ENCODE peak calls at places on chromosomes 3 and 15, in ten cellular contexts. One of them, this sample, is unnamed.

GRCh38 chr3:134427400-134428111 is 53.3 kb upstream of the AMOTL2 start:
- DNase-seq in activated naive CD8-positive, alpha-beta T cell treated with anti-CD3 and anti-CD28 coated beads, Interleukin-2, amount 50 U/mL, for 16 hours: no peak
- DNase-seq in endothelial cell: no peak
- DNase-seq in skeletal muscle cell: peak; percentile 100
- DNase-seq in NCI-H345: no peak
- DNase-seq in omental fat pad: no peak
- DNase-seq in stimulated activated CD8-positive, alpha-beta memory T cell treated with anti-CD3 and anti-CD28 coated beads, Interleukin-15, amount 100 ng/mL, for 48 hours: no peak
- DNase-seq in CD4-positive, alpha-beta memory T cell: no peak
- DNase-seq in HL-60: no peak
- DNase-seq in hypothalamus: no peak
- DNase-seq in this sample: peak; percentile 90

GRCh38 chr15:39851505-39852082 is 68.5 kb downstream of the GPR176 start:
- DNase-seq in omental fat pad: no peak
- DNase-seq in HL-60: no peak
- DNase-seq in activated naive CD8-positive, alpha-beta T cell treated with anti-CD3 and anti-CD28 coated beads, Interleukin-2, amount 50 U/mL, for 16 hours: no peak
- DNase-seq in NCI-H345: no peak
- DNase-seq in stimulated activated CD8-positive, alpha-beta memory T cell treated with anti-CD3 and anti-CD28 coated beads, Interleukin-15, amount 100 ng/mL, for 48 hours: no peak
- DNase-seq in skeletal muscle cell: no peak
- DNase-seq in endothelial cell: no peak
- DNase-seq in hypothalamus: no peak
- DNase-seq in CD4-positive, alpha-beta memory T cell: no peak
- DNase-seq in this sample: no peak

GRCh38 chr3:114424337-114424736 is 130.5 kb downstream of the TIGIT start:
- DNase-seq in hypothalamus: no peak
- DNase-seq in stimulated activated CD8-positive, alpha-beta memory T cell treated with anti-CD3 and anti-CD28 coated beads, Interleukin-15, amount 100 ng/mL, for 48 hours: no peak
- DNase-seq in activated naive CD8-positive, alpha-beta T cell treated with anti-CD3 and anti-CD28 coated beads, Interleukin-2, amount 50 U/mL, for 16 hours: no peak
- DNase-seq in skeletal muscle cell: no peak
- DNase-seq in endothelial cell: no peak
- DNase-seq in omental fat pad: no peak
- DNase-seq in CD4-positive, alpha-beta memory T cell: no peak
- DNase-seq in HL-60: no peak
- DNase-seq in NCI-H345: no peak
- DNase-seq in this sample: no peak

GRCh38 chr15:55530861-55531313 is 22.9 kb upstream of the DNAAF4 start:
- DNase-seq in NCI-H345: no peak
- DNase-seq in activated naive CD8-positive, alpha-beta T cell treated with anti-CD3 and anti-CD28 coated beads, Interleukin-2, amount 50 U/mL, for 16 hours: no peak
- DNase-seq in hypothalamus: no peak
- DNase-seq in omental fat pad: no peak
- DNase-seq in CD4-positive, alpha-beta memory T cell: no peak
- DNase-seq in skeletal muscle cell: peak; percentile 4
- DNase-seq in stimulated activated CD8-positive, alpha-beta memory T cell treated with anti-CD3 and anti-CD28 coated beads, Interleukin-15, amount 100 ng/mL, for 48 hours: no peak
- DNase-seq in endothelial cell: no peak
- DNase-seq in HL-60: no peak
- DNase-seq in this sample: no peak

GRCh38 chr3:10192953-10193691 is 28.4 kb downstream of the IRAK2 start:
- DNase-seq in NCI-H345: no peak
- DNase-seq in endothelial cell: peak; percentile 18
- DNase-seq in hypothalamus: no peak
- DNase-seq in activated naive CD8-positive, alpha-beta T cell treated with anti-CD3 and anti-CD28 coated beads, Interleukin-2, amount 50 U/mL, for 16 hours: no peak
- DNase-seq in skeletal muscle cell: peak; percentile 84
- DNase-seq in HL-60: peak; percentile 29
- DNase-seq in omental fat pad: no peak
- DNase-seq in stimulated activated CD8-positive, alpha-beta memory T cell treated with anti-CD3 and anti-CD28 coated beads, Interleukin-15, amount 100 ng/mL, for 48 hours: peak; percentile 38
- DNase-seq in CD4-positive, alpha-beta memory T cell: peak; percentile 61
- DNase-seq in this sample: no peak

GRCh38 chr3:89867286-89867685 is 759.9 kb downstream of the EPHA3 start:
- DNase-seq in activated naive CD8-positive, alpha-beta T cell treated with anti-CD3 and anti-CD28 coated beads, Interleukin-2, amount 50 U/mL, for 16 hours: no peak
- DNase-seq in skeletal muscle cell: peak; percentile 1
- DNase-seq in CD4-positive, alpha-beta memory T cell: no peak
- DNase-seq in endothelial cell: no peak
- DNase-seq in stimulated activated CD8-positive, alpha-beta memory T cell treated with anti-CD3 and anti-CD28 coated beads, Interleukin-15, amount 100 ng/mL, for 48 hours: no peak
- DNase-seq in omental fat pad: no peak
- DNase-seq in HL-60: no peak
- DNase-seq in hypothalamus: no peak
- DNase-seq in NCI-H345: no peak
- DNase-seq in this sample: no peak

GRCh38 chr3:128196645-128197044 is 43.4 kb downstream of the EEFSEC start:
- DNase-seq in NCI-H345: no peak
- DNase-seq in endothelial cell: no peak
- DNase-seq in HL-60: no peak
- DNase-seq in hypothalamus: no peak
- DNase-seq in skeletal muscle cell: no peak
- DNase-seq in activated naive CD8-positive, alpha-beta T cell treated with anti-CD3 and anti-CD28 coated beads, Interleukin-2, amount 50 U/mL, for 16 hours: no peak
- DNase-seq in omental fat pad: no peak
- DNase-seq in CD4-positive, alpha-beta memory T cell: no peak
- DNase-seq in stimulated activated CD8-positive, alpha-beta memory T cell treated with anti-CD3 and anti-CD28 coated beads, Interleukin-15, amount 100 ng/mL, for 48 hours: no peak
- DNase-seq in this sample: no peak

GRCh38 chr3:184282941-184283340 is 7.1 kb downstream of the ECE2 start:
- DNase-seq in omental fat pad: no peak
- DNase-seq in endothelial cell: no peak
- DNase-seq in stimulated activated CD8-positive, alpha-beta memory T cell treated with anti-CD3 and anti-CD28 coated beads, Interleukin-15, amount 100 ng/mL, for 48 hours: no peak
- DNase-seq in CD4-positive, alpha-beta memory T cell: no peak
- DNase-seq in activated naive CD8-positive, alpha-beta T cell treated with anti-CD3 and anti-CD28 coated beads, Interleukin-2, amount 50 U/mL, for 16 hours: no peak
- DNase-seq in hypothalamus: no peak
- DNase-seq in skeletal muscle cell: no peak
- DNase-seq in NCI-H345: no peak
- DNase-seq in HL-60: no peak
- DNase-seq in this sample: no peak

GRCh38 chr3:47441796-47442551 is 33.8 kb downstream of the SCAP start:
- DNase-seq in skeletal muscle cell: no peak
- DNase-seq in NCI-H345: no peak
- DNase-seq in omental fat pad: no peak
- DNase-seq in hypothalamus: no peak
- DNase-seq in endothelial cell: no peak
- DNase-seq in HL-60: no peak
- DNase-seq in activated naive CD8-positive, alpha-beta T cell treated with anti-CD3 and anti-CD28 coated beads, Interleukin-2, amount 50 U/mL, for 16 hours: no peak
- DNase-seq in CD4-positive, alpha-beta memory T cell: no peak
- DNase-seq in stimulated activated CD8-positive, alpha-beta memory T cell treated with anti-CD3 and anti-CD28 coated beads, Interleukin-15, amount 100 ng/mL, for 48 hours: no peak
- DNase-seq in this sample: no peak

GRCh38 chr15:95263751-95264150 is 1032.4 kb downstream of the MCTP2 start:
- DNase-seq in activated naive CD8-positive, alpha-beta T cell treated with anti-CD3 and anti-CD28 coated beads, Interleukin-2, amount 50 U/mL, for 16 hours: no peak
- DNase-seq in skeletal muscle cell: no peak
- DNase-seq in omental fat pad: no peak
- DNase-seq in CD4-positive, alpha-beta memory T cell: no peak
- DNase-seq in stimulated activated CD8-positive, alpha-beta memory T cell treated with anti-CD3 and anti-CD28 coated beads, Interleukin-15, amount 100 ng/mL, for 48 hours: no peak
- DNase-seq in HL-60: no peak
- DNase-seq in NCI-H345: no peak
- DNase-seq in endothelial cell: no peak
- DNase-seq in hypothalamus: no peak
- DNase-seq in this sample: no peak

GRCh38 chr15:59437473-59437776 is 561 bp upstream of the FAM81A start:
- DNase-seq in omental fat pad: no peak
- DNase-seq in HL-60: no peak
- DNase-seq in stimulated activated CD8-positive, alpha-beta memory T cell treated with anti-CD3 and anti-CD28 coated beads, Interleukin-15, amount 100 ng/mL, for 48 hours: no peak
- DNase-seq in CD4-positive, alpha-beta memory T cell: no peak
- DNase-seq in hypothalamus: no peak
- DNase-seq in NCI-H345: peak; percentile 23
- DNase-seq in skeletal muscle cell: no peak
- DNase-seq in endothelial cell: no peak
- DNase-seq in activated naive CD8-positive, alpha-beta T cell treated with anti-CD3 and anti-CD28 coated beads, Interleukin-2, amount 50 U/mL, for 16 hours: no peak
- DNase-seq in this sample: no peak

This sample was measured in vagina.